ENCODE peak calls at places on chromosomes 16 and 17, in six cellular contexts. One of them, this sample, is unnamed.

GRCh38 chr17:48672340-48672739 is 46.2 kb upstream of the HOXB9 start:
- DNase-seq in cardiac muscle cell: no peak
- DNase-seq in lung: no peak
- DNase-seq in thoracic aorta: no peak
- DNase-seq in right atrium auricular region: no peak
- DNase-seq in spleen: no peak
- DNase-seq in this sample: no peak

GRCh38 chr17:73822371-73822770 is 178.1 kb upstream of the SDK2 start:
- DNase-seq in cardiac muscle cell: no peak
- DNase-seq in lung: no peak
- DNase-seq in thoracic aorta: no peak
- DNase-seq in right atrium auricular region: no peak
- DNase-seq in spleen: no peak
- DNase-seq in this sample: peak; percentile 19

GRCh38 chr17:16425698-16426659 is 10.6 kb downstream of the TRPV2 start:
- DNase-seq in cardiac muscle cell: no peak
- DNase-seq in lung: no peak
- DNase-seq in thoracic aorta: no peak
- DNase-seq in right atrium auricular region: no peak
- DNase-seq in spleen: no peak
- DNase-seq in this sample: no peak

GRCh38 chr17:33653389-33653788 is 360.3 kb upstream of the ASIC2 start:
- DNase-seq in cardiac muscle cell: no peak
- DNase-seq in lung: no peak
- DNase-seq in thoracic aorta: no peak
- DNase-seq in right atrium auricular region: no peak
- DNase-seq in spleen: no peak
- DNase-seq in this sample: no peak

GRCh38 chr16:17367932-17368331 is 102.8 kb downstream of the XYLT1 start:
- DNase-seq in cardiac muscle cell: peak; percentile 36
- DNase-seq in lung: no peak
- DNase-seq in thoracic aorta: no peak
- DNase-seq in right atrium auricular region: no peak
- DNase-seq in spleen: no peak
- DNase-seq in this sample: no peak

GRCh38 chr17:77516902-77517301 is 376.1 kb downstream of the SEC14L1 start:
- DNase-seq in cardiac muscle cell: no peak
- DNase-seq in lung: no peak
- DNase-seq in thoracic aorta: no peak
- DNase-seq in right atrium auricular region: no peak
- DNase-seq in spleen: peak; percentile 22
- DNase-seq in this sample: no peak

GRCh38 chr16:29702307-29702706 is 23.3 kb downstream of the QPRT start:
- DNase-seq in cardiac muscle cell: no peak
- DNase-seq in lung: no peak
- DNase-seq in thoracic aorta: no peak
- DNase-seq in right atrium auricular region: no peak
- DNase-seq in spleen: peak; percentile 1
- DNase-seq in this sample: no peak

GRCh38 chr16:89364603-89365002 is 125.8 kb downstream of the ANKRD11 start:
- DNase-seq in cardiac muscle cell: no peak
- DNase-seq in lung: no peak
- DNase-seq in thoracic aorta: no peak
- DNase-seq in right atrium auricular region: no peak
- DNase-seq in spleen: no peak
- DNase-seq in this sample: no peak

GRCh38 chr17:8322078-8322477 is 12.0 kb downstream of the ARHGEF15 start:
- DNase-seq in cardiac muscle cell: no peak
- DNase-seq in lung: no peak
- DNase-seq in thoracic aorta: no peak
- DNase-seq in right atrium auricular region: no peak
- DNase-seq in spleen: no peak
- DNase-seq in this sample: no peak

GRCh38 chr17:75288784-75289121 is 480 bp downstream of the SLC25A19 start:
- DNase-seq in cardiac muscle cell: no peak
- DNase-seq in lung: peak; percentile 61
- DNase-seq in thoracic aorta: no peak
- DNase-seq in right atrium auricular region: no peak
- DNase-seq in spleen: no peak
- DNase-seq in this sample: no peak

GRCh38 chr17:45650601-45651000 is 133.5 kb upstream of the CRHR1 start:
- DNase-seq in cardiac muscle cell: no peak
- DNase-seq in lung: no peak
- DNase-seq in thoracic aorta: no peak
- DNase-seq in right atrium auricular region: no peak
- DNase-seq in spleen: no peak
- DNase-seq in this sample: no peak

GRCh38 chr17:49616546-49617205 is 41.0 kb downstream of the NXPH3 start:
- DNase-seq in cardiac muscle cell: no peak
- DNase-seq in lung: peak; percentile 39
- DNase-seq in thoracic aorta: no peak
- DNase-seq in right atrium auricular region: peak; percentile 82
- DNase-seq in spleen: no peak
- DNase-seq in this sample: no peak

GRCh38 chr17:36085710-36086268 is 4.2 kb downstream of the CCL3 start:
- DNase-seq in cardiac muscle cell: no peak
- DNase-seq in lung: no peak
- DNase-seq in thoracic aorta: no peak
- DNase-seq in right atrium auricular region: no peak
- DNase-seq in spleen: no peak
- DNase-seq in this sample: no peak

GRCh38 chr17:63189082-63189481 is 223.0 kb downstream of the TANC2 start:
- DNase-seq in cardiac muscle cell: no peak
- DNase-seq in lung: no peak
- DNase-seq in thoracic aorta: no peak
- DNase-seq in right atrium auricular region: no peak
- DNase-seq in spleen: no peak
- DNase-seq in this sample: no peak

GRCh38 chr16:55760665-55761035 is 72.2 kb downstream of the CES1 start:
- DNase-seq in cardiac muscle cell: no peak
- DNase-seq in lung: peak; percentile 50
- DNase-seq in thoracic aorta: no peak
- DNase-seq in right atrium auricular region: no peak
- DNase-seq in spleen: no peak
- DNase-seq in this sample: no peak

GRCh38 chr16:27221576-27222498 is 18.5 kb downstream of the KDM8 start:
- DNase-seq in cardiac muscle cell: peak; percentile 29
- DNase-seq in lung: no peak
- DNase-seq in thoracic aorta: no peak
- DNase-seq in right atrium auricular region: no peak
- DNase-seq in spleen: no peak
- DNase-seq in this sample: no peak

GRCh38 chr17:37043201-37043600 is 94.4 kb downstream of the AATF start:
- DNase-seq in cardiac muscle cell: no peak
- DNase-seq in lung: no peak
- DNase-seq in thoracic aorta: no peak
- DNase-seq in right atrium auricular region: no peak
- DNase-seq in spleen: no peak
- DNase-seq in this sample: no peak

GRCh38 chr17:56358651-56359050 is 205.4 kb downstream of the ANKFN1 start:
- DNase-seq in cardiac muscle cell: no peak
- DNase-seq in lung: no peak
- DNase-seq in thoracic aorta: no peak
- DNase-seq in right atrium auricular region: no peak
- DNase-seq in spleen: no peak
- DNase-seq in this sample: no peak

GRCh38 chr16:397736-398332 is 835 bp downstream of the NME4 start:
- DNase-seq in cardiac muscle cell: peak; percentile 85
- DNase-seq in lung: no peak
- DNase-seq in thoracic aorta: no peak
- DNase-seq in right atrium auricular region: peak; percentile 77
- DNase-seq in spleen: peak; percentile 88
- DNase-seq in this sample: no peak

GRCh38 chr16:17205279-17206139 is 265.3 kb downstream of the XYLT1 start:
- DNase-seq in cardiac muscle cell: peak; percentile 56
- DNase-seq in lung: no peak
- DNase-seq in thoracic aorta: no peak
- DNase-seq in right atrium auricular region: no peak
- DNase-seq in spleen: no peak
- DNase-seq in this sample: no peak

GRCh38 chr16:13913374-13914292 is 6.3 kb upstream of the ERCC4 start:
- DNase-seq in cardiac muscle cell: no peak
- DNase-seq in lung: no peak
- DNase-seq in thoracic aorta: no peak
- DNase-seq in right atrium auricular region: no peak
- DNase-seq in spleen: no peak
- DNase-seq in this sample: no peak

GRCh38 chr16:73432794-73433455 is 385.0 kb upstream of the ZFHX3 start:
- DNase-seq in cardiac muscle cell: no peak
- DNase-seq in lung: no peak
- DNase-seq in thoracic aorta: no peak
- DNase-seq in right atrium auricular region: no peak
- DNase-seq in spleen: no peak
- DNase-seq in this sample: no peak

GRCh38 chr17:54859187-54859586 is 41.5 kb upstream of the TOM1L1 start:
- DNase-seq in cardiac muscle cell: no peak
- DNase-seq in lung: no peak
- DNase-seq in thoracic aorta: no peak
- DNase-seq in right atrium auricular region: no peak
- DNase-seq in spleen: no peak
- DNase-seq in this sample: no peak

GRCh38 chr16:11949527-11949926 is 7.7 kb upstream of the NPIPB2 start:
- DNase-seq in cardiac muscle cell: peak; percentile 77
- DNase-seq in lung: peak; percentile 54
- DNase-seq in thoracic aorta: no peak
- DNase-seq in right atrium auricular region: no peak
- DNase-seq in spleen: no peak
- DNase-seq in this sample: no peak

GRCh38 chr16:1135459-1135825 is 17.5 kb upstream of the CACNA1H start:
- DNase-seq in cardiac muscle cell: no peak
- DNase-seq in lung: no peak
- DNase-seq in thoracic aorta: no peak
- DNase-seq in right atrium auricular region: no peak
- DNase-seq in spleen: no peak
- DNase-seq in this sample: no peak

DNA sequence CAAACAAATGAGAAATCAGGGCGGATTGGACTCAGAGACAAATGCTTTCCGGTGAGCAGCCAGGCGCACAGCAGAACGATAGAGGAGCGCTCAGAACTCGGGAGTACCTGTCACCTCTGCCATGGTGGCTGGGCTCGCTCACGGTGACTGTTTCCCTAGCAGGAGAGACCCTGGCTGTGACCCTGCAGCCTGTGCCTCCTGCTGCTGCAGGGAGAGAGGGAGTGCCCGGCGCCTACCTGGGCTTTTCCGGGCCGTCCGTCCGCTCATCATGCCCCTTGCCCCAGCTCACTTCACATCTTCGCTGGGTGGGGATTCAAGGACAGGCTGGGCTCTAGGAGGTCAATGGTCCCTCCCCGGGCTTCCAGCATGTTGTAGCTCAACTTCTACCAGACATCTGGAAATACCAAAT is 14.1 kb upstream of the DNAH17 start:
- DNase-seq in cardiac muscle cell: no peak
- DNase-seq in lung: no peak
- DNase-seq in thoracic aorta: no peak
- DNase-seq in right atrium auricular region: no peak
- DNase-seq in spleen: peak; percentile 74
- DNase-seq in this sample: no peak
- H3K4me1 ChIP-seq in cardiac muscle cell: peaks cover 2% of the 10 kb centered on the region
- H3K4me1 ChIP-seq in lung: no peaks in the 10 kb centered on the region
- H3K4me1 ChIP-seq in thoracic aorta: peaks cover 10% of the 10 kb centered on the region
- H3K4me1 ChIP-seq in right atrium auricular region: no peaks in the 10 kb centered on the region
- H3K4me1 ChIP-seq in spleen: peaks cover 42% of the 10 kb centered on the region
- H3K4me1 ChIP-seq in this sample: peaks cover 21% of the 10 kb centered on the region

GRCh38 chr16:23673971-23674614 is 4.6 kb upstream of the PLK1 start:
- DNase-seq in cardiac muscle cell: peak; percentile 20
- DNase-seq in lung: no peak
- DNase-seq in thoracic aorta: no peak
- DNase-seq in right atrium auricular region: no peak
- DNase-seq in spleen: no peak
- DNase-seq in this sample: no peak
- H3K4me3 ChIP-seq in cardiac muscle cell: no peak overlapping the region
- H3K4me3 ChIP-seq in lung: no peak overlapping the region
- H3K4me3 ChIP-seq in thoracic aorta: no peak overlapping the region
- H3K4me3 ChIP-seq in right atrium auricular region: no peak overlapping the region
- H3K4me3 ChIP-seq in spleen: no peak overlapping the region
- H3K4me3 ChIP-seq in this sample: no peak overlapping the region

DNA sequence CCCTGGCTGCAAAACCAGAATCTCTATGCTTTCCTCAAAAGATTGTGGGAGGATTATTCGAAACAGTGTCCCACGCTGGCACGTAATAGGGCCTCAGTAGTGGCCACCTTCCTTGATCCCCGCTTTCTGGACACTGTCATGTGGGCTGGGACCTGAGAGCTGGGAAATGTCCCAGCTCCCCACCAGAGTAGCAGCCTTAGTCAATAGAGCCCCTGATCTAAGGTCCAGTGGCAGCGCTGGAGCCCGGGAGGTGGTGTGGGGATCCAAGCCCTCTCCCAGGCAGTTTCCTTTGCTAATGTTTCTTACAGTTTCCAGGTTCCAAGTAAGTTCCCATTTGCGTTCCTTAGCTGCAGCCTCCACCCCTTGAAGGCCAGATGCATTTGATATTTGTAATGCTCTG is 69.7 kb downstream of the CCDC182 start:
- DNase-seq in cardiac muscle cell: no peak
- DNase-seq in lung: peak; percentile 14
- DNase-seq in thoracic aorta: no peak
- DNase-seq in right atrium auricular region: peak; percentile 16
- DNase-seq in spleen: peak; percentile 38
- DNase-seq in this sample: no peak
- H3K27ac ChIP-seq in cardiac muscle cell: no peak overlapping the region
- H3K27ac ChIP-seq in lung: no peak overlapping the region
- H3K27ac ChIP-seq in thoracic aorta: no peak overlapping the region
- H3K27ac ChIP-seq in right atrium auricular region: no peak overlapping the region
- H3K27ac ChIP-seq in spleen: no peak overlapping the region
- H3K27ac ChIP-seq in this sample: no peak overlapping the region

GRCh38 chr16:70701998-70702397 is 16.1 kb upstream of the MTSS2 start:
- DNase-seq in cardiac muscle cell: no peak
- DNase-seq in lung: no peak
- DNase-seq in thoracic aorta: no peak
- DNase-seq in right atrium auricular region: no peak
- DNase-seq in spleen: no peak
- DNase-seq in this sample: no peak
- H3K4me1 ChIP-seq in cardiac muscle cell: peaks cover 53% of the 10 kb centered on the region
- H3K4me1 ChIP-seq in lung: peaks cover 25% of the 10 kb centered on the region
- H3K4me1 ChIP-seq in thoracic aorta: peaks cover 60% of the 10 kb centered on the region
- H3K4me1 ChIP-seq in right atrium auricular region: no peaks in the 10 kb centered on the region
- H3K4me1 ChIP-seq in spleen: peaks cover 99% of the 10 kb centered on the region
- H3K4me1 ChIP-seq in this sample: peaks cover 60% of the 10 kb centered on the region

GRCh38 chr16:81784042-81784785 is 5.1 kb downstream of the PLCG2 start:
- DNase-seq in cardiac muscle cell: peak; percentile 40
- DNase-seq in lung: no peak
- DNase-seq in thoracic aorta: no peak
- DNase-seq in right atrium auricular region: no peak
- DNase-seq in spleen: no peak
- DNase-seq in this sample: no peak
- H3K4me3 ChIP-seq in cardiac muscle cell: no peak overlapping the region
- H3K4me3 ChIP-seq in lung: no peak overlapping the region
- H3K4me3 ChIP-seq in thoracic aorta: no peak overlapping the region
- H3K4me3 ChIP-seq in right atrium auricular region: no peak overlapping the region
- H3K4me3 ChIP-seq in spleen: no peak overlapping the region
- H3K4me3 ChIP-seq in this sample: no peak overlapping the region

GRCh38 chr17:58363457-58364185 is 11.6 kb upstream of the SUPT4H1 start:
- DNase-seq in cardiac muscle cell: no peak
- DNase-seq in lung: no peak
- DNase-seq in thoracic aorta: no peak
- DNase-seq in right atrium auricular region: no peak
- DNase-seq in spleen: no peak
- DNase-seq in this sample: no peak
- H3K27ac ChIP-seq in cardiac muscle cell: peak overlapping the region; percentile 90
- H3K27ac ChIP-seq in lung: no peak overlapping the region
- H3K27ac ChIP-seq in thoracic aorta: no peak overlapping the region
- H3K27ac ChIP-seq in right atrium auricular region: no peak overlapping the region
- H3K27ac ChIP-seq in spleen: no peak overlapping the region
- H3K27ac ChIP-seq in this sample: no peak overlapping the region

This sample was measured in RWPE2.